ENCODE peak calls at places on chromosome 5, in six cellular contexts. C is PC-3; O is CD4-positive, alpha-beta memory T cell; P is upper lobe of right lung; T is right atrium auricular region; B is mesenchymal stem cell. K is an unnamed sample.

GRCh38 chr5:140244525-140245025 is 58.3 kb downstream of the PFDN1 start:
- DNase-seq in O (peak; percentile 79), C (peak; percentile 93), P (peak; percentile 94), B (peak; percentile 91), T (peak; percentile 94), K (peak; percentile 91)

GRCh38 chr5:140165101-140165920 is 9.7 kb upstream of the CYSTM1 start:
- DNase-seq in T (no peak), C (peak; percentile 41), P (no peak), O (no peak), B (no peak), K (peak; percentile 82)

GRCh38 chr5:141647242-141647641 is 4.0 kb downstream of the FCHSD1 start:
- DNase-seq in C (no peak), P (peak; percentile 18), O (no peak), T (no peak), B (no peak), K (no peak)

GRCh38 chr5:1220831-1221230 is 4.3 kb upstream of the SLC6A18 start:
- DNase-seq in B (no peak), O (no peak), P (no peak), C (no peak), T (no peak), K (no peak)

GRCh38 chr5:107806271-107806670 is 135.5 kb upstream of the EFNA5 start:
- DNase-seq in C (no peak), O (no peak), B (no peak), P (no peak), T (no peak), K (no peak)

GRCh38 chr5:150514708-150515211 is 6.8 kb downstream of the NDST1 start:
- DNase-seq in B (peak; percentile 64), C (peak; percentile 62), O (no peak), T (no peak), P (no peak), K (no peak)

GRCh38 chr5:42811591-42812392 is at the start of gene SELENOP:
- DNase-seq in B (peak; percentile 92), P (no peak), O (no peak), T (peak; percentile 72), C (peak; percentile 51), K (peak; percentile 79)

GRCh38 chr5:43940562-43940961 is 337.6 kb downstream of the NNT start:
- DNase-seq in O (no peak), T (no peak), C (no peak), B (no peak), P (no peak), K (no peak)

GRCh38 chr5:33788922-33789321 is 102.9 kb downstream of the ADAMTS12 start:
- DNase-seq in O (no peak), C (peak; percentile 92), B (peak; percentile 100), P (no peak), T (no peak), K (no peak)

DNA sequence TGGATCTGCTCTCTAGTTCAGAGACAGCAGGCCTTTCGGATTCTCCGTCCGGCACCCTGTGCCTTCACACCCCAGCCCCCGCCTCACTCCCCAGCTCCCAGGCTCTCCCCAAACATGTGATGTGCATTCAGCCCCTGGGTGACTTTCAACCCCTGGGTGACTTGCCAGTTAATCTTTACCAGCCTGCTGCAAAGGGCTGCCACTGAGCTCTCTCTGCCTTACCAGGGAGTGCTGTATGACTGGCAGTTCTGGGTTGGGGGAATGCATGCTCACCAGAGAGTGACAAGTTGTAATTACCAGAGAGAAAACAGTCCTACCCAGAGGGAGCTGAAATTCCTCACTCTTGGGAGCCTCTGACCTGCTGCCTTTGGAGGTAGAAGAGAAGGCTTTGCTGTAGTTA is 4.9 kb upstream of the ADRA1B start:
- DNase-seq in O (no peak), P (no peak), B (no peak), C (no peak), T (no peak), K (no peak)
- H3K27ac ChIP-seq in O (no peak overlapping the region), P (no peak overlapping the region), B (peak overlapping the region; percentile 65), C (no peak overlapping the region), T (no peak overlapping the region), K (no peak overlapping the region)

GRCh38 chr5:171630047-171630669 is 155.5 kb upstream of the SMIM23 start:
- DNase-seq in O (no peak), C (peak; percentile 68), P (peak; percentile 74), T (peak; percentile 64), B (peak; percentile 55), K (peak; percentile 34)
- H3K4me3 ChIP-seq in O (no peak overlapping the region), C (peak overlapping the region; percentile 51), P (peak overlapping the region; percentile 7), T (no peak overlapping the region), B (peak overlapping the region; percentile 46), K (no peak overlapping the region)

GRCh38 chr5:71865202-71865601 is 146.1 kb downstream of the CARTPT start:
- DNase-seq in C (peak; percentile 82), B (no peak), T (no peak), O (no peak), P (no peak), K (no peak)
- H3K27ac ChIP-seq in C (peak overlapping the region; percentile 27), B (no peak overlapping the region), T (no peak overlapping the region), O (no peak overlapping the region), P (no peak overlapping the region), K (no peak overlapping the region)

GRCh38 chr5:9831823-9832222 is 201.7 kb upstream of the TAS2R1 start:
- DNase-seq in B (no peak), O (no peak), P (no peak), C (no peak), T (no peak), K (no peak)
- H3K4me3 ChIP-seq in B (no peak overlapping the region), O (no peak overlapping the region), P (no peak overlapping the region), C (no peak overlapping the region), T (no peak overlapping the region), K (no peak overlapping the region)

DNA sequence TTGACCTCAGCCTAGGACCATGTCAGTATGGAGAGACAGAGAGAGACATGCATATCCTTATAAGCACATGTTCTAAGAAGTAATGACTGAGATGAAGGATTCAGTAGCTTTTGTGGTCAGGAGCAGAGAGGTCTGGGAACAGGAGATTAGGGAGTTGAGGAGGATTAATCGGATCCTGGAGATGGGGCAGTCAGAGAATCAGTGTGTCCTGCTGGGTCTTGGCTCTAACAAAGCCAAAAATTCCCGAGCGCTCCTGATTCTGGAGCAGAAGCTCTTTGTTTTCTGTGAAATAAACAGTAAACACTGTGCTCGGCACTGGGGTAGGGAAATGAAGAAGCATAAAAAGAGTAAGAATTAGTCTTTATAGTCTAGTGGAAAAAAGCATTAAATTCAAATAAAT is 520.0 kb upstream of the CLINT1 start:
- DNase-seq in C (no peak), T (no peak), P (no peak), O (no peak), B (no peak), K (no peak)
- H3K27ac ChIP-seq in C (no peak overlapping the region), T (no peak overlapping the region), P (no peak overlapping the region), O (no peak overlapping the region), B (no peak overlapping the region), K (no peak overlapping the region)

DNA sequence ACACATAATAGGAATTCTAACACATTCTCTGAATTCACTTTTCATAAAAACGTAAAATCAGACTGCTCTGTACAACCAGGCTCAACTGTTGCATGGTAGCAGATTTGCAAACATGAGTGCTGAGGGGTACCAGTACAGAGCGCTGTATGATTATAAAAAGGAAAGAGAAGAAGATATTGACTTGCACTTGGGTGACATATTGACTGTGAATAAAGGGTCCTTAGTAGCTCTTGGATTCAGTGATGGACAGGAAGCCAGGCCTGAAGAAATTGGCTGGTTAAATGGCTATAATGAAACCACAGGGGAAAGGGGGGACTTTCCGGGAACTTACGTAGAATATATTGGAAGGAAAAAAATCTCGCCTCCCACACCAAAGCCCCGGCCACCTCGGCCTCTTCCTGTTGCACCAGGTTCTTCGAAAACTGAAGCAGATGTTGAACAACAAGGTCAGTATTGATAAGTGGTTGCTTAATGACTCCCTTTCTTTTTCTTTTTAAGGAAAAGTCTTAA is 11.1 kb downstream of the PIK3R1 start:
- DNase-seq in O (no peak), P (no peak), B (no peak), C (no peak), T (no peak), K (no peak)
- H3K4me3 ChIP-seq in O (no peak overlapping the region), P (no peak overlapping the region), B (no peak overlapping the region), C (no peak overlapping the region), T (no peak overlapping the region), K (no peak overlapping the region)

GRCh38 chr5:56025303-56025885 is 30.6 kb upstream of the IL6ST start:
- DNase-seq in T (no peak), P (no peak), O (no peak), B (peak; percentile 38), C (peak; percentile 2), K (peak; percentile 37)
- H3K27ac ChIP-seq in T (no peak overlapping the region), P (no peak overlapping the region), O (no peak overlapping the region), B (peak overlapping the region; percentile 65), C (no peak overlapping the region), K (peak overlapping the region; percentile 55)

DNA sequence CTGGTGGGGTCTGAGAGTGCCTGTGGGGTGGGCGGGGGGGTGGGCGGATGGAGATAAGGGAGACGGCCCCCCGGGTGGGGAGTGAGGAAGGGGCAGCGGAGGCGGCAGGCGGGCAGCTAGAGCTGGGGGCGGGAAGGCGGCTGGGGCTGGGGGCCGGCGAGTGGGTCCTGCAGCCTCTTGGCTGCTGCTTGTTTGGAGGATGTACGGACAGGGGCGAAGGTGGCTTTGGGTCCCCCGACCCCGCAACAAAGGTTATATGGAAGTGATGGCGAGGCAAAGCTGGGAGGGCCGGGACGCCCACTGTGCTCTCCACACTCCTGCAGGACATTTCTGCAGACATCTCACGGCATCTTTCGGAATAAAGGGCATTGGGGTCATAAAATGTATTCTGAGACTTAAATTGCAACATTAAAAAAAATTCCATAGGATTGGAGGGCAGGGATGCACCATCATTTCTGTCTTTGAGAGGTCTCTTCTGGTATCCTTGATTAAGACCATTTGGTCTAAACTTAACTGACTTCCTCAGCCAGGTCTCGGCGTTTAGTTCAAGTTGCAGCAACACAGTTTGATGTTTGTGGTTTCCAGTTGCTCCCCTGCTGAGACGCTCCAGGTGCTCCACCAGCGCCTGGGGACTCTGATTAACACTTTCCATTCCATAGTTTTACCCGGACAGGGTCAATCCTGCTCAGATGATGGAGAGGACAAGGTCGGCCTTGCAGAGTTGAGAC is 101.5 kb upstream of the SSBP2 start:
- DNase-seq in C (no peak), O (peak; percentile 19), P (peak; percentile 67), T (no peak), B (peak; percentile 66), K (peak; percentile 22)
- H3K4me3 ChIP-seq in C (no peak overlapping the region), O (peak overlapping the region; percentile 48), P (peak overlapping the region; percentile 52), T (peak overlapping the region; percentile 40), B (peak overlapping the region; percentile 75), K (peak overlapping the region; percentile 45)

GRCh38 chr5:88251048-88251711 is 17.5 kb downstream of the TMEM161B start:
- DNase-seq in B (peak; percentile 28), P (no peak), T (no peak), C (no peak), O (peak; percentile 12), K (no peak)

GRCh38 chr5:88248094-88248493 is 20.6 kb downstream of the TMEM161B start:
- DNase-seq in B (no peak), P (no peak), C (no peak), O (no peak), T (no peak), K (no peak)

GRCh38 chr5:88250010-88250409 is 18.6 kb downstream of the TMEM161B start:
- DNase-seq in B (no peak), O (no peak), T (no peak), P (no peak), C (no peak), K (no peak)

GRCh38 chr5:88245893-88246244 is 22.8 kb downstream of the TMEM161B start:
- DNase-seq in O (no peak), T (no peak), B (no peak), P (no peak), C (no peak), K (no peak)

GRCh38 chr5:88248743-88249540 is 19.7 kb downstream of the TMEM161B start:
- DNase-seq in O (no peak), T (no peak), C (no peak), P (no peak), B (no peak), K (no peak)
- H3K27ac ChIP-seq in O (no peak overlapping the region), T (no peak overlapping the region), C (no peak overlapping the region), P (no peak overlapping the region), B (no peak overlapping the region), K (no peak overlapping the region)

K was measured in colonic mucosa.